ENCODE peak calls at places on chromosomes 12 and 14, in five cellular contexts. I is esophagus squamous epithelium, J is heart right ventricle, U is adrenal gland, C is small intestine. H is an unnamed sample. For H3K4me1, the result is how much of the 10 kb centered on the place peaks cover.

GRCh38 chr12:115267464-115267863 is 583.5 kb upstream of the TBX3 start:
- DNase-seq in I (no peak), J (no peak), U (no peak), C (no peak), H (no peak)

GRCh38 chr12:57111046-57111698 is at the start of gene STAT6:
- DNase-seq in I (peak), J (peak), U (peak), C (peak), H (peak)

GRCh38 chr12:130501821-130502220 is 164.1 kb downstream of the PIWIL1 start:
- DNase-seq in I (no peak), J (no peak), U (no peak), C (no peak), H (no peak)

GRCh38 chr14:61750708-61751474 is 11.3 kb upstream of the SNAPC1 start:
- DNase-seq in I (peak), J (peak), U (peak), C (peak), H (peak)

GRCh38 chr14:54299393-54300363 is 97.1 kb upstream of the CDKN3 start:
- DNase-seq in I (no peak), J (peak), U (no peak), C (peak), H (no peak)

GRCh38 chr14:101823511-101824120 is 62.1 kb downstream of the PPP2R5C start:
- DNase-seq in I (no peak), J (no peak), U (peak), C (peak), H (no peak)

GRCh38 chr12:76236640-76237039 is 111.6 kb downstream of the BBS10 start:
- DNase-seq in I (no peak), J (no peak), U (no peak), C (no peak), H (no peak)

GRCh38 chr14:61876362-61877049 is 114.3 kb downstream of the SNAPC1 start:
- DNase-seq in I (no peak), J (no peak), U (no peak), C (no peak), H (no peak)

GRCh38 chr14:51668870-51669269 is 17.2 kb downstream of the FRMD6 start:
- DNase-seq in I (no peak), J (no peak), U (no peak), C (no peak), H (no peak)

GRCh38 chr14:59293934-59294661 is 105.6 kb downstream of the DAAM1 start:
- DNase-seq in I (no peak), J (peak), U (no peak), C (no peak), H (no peak)

GRCh38 chr14:23551266-23552028 is at the start of gene ZFHX2:
- DNase-seq in I (no peak), J (peak), U (peak), C (peak), H (peak)

GRCh38 chr12:6230321-6231110 is 30.3 kb downstream of the CD9 start:
- DNase-seq in I (peak), J (peak), U (peak), C (peak), H (no peak)

GRCh38 chr14:104965561-104966231 is 12.5 kb downstream of the AHNAK2 start:
- DNase-seq in I (no peak), J (no peak), U (no peak), C (no peak), H (no peak)

GRCh38 chr12:15534870-15535269 is 212.6 kb downstream of the PTPRO start:
- DNase-seq in I (no peak), J (no peak), U (no peak), C (no peak), H (no peak)

GRCh38 chr12:19927661-19928060 is 440.7 kb upstream of the PDE3A start:
- DNase-seq in I (no peak), J (no peak), U (no peak), C (no peak), H (no peak)

GRCh38 chr12:52020539-52021336 is 14.0 kb downstream of the TAMALIN start:
- DNase-seq in I (no peak), J (no peak), U (no peak), C (no peak), H (peak)

GRCh38 chr14:82125963-82126362 is 592.3 kb upstream of the SEL1L start:
- DNase-seq in I (no peak), J (no peak), U (peak), C (no peak), H (no peak)

GRCh38 chr12:107330901-107331431 is 237.6 kb upstream of the CRY1 start:
- DNase-seq in I (no peak), J (no peak), U (no peak), C (no peak), H (no peak)

GRCh38 chr12:107328442-107329133 is 235.2 kb upstream of the CRY1 start:
- DNase-seq in I (no peak), J (no peak), U (no peak), C (no peak), H (no peak)

GRCh38 chr12:107327783-107328182 is 234.4 kb upstream of the CRY1 start:
- DNase-seq in I (no peak), J (no peak), U (no peak), C (no peak), H (no peak)

GRCh38 chr12:107331471-107331870 is 238.1 kb upstream of the CRY1 start:
- DNase-seq in I (no peak), J (no peak), U (no peak), C (no peak), H (no peak)

DNA sequence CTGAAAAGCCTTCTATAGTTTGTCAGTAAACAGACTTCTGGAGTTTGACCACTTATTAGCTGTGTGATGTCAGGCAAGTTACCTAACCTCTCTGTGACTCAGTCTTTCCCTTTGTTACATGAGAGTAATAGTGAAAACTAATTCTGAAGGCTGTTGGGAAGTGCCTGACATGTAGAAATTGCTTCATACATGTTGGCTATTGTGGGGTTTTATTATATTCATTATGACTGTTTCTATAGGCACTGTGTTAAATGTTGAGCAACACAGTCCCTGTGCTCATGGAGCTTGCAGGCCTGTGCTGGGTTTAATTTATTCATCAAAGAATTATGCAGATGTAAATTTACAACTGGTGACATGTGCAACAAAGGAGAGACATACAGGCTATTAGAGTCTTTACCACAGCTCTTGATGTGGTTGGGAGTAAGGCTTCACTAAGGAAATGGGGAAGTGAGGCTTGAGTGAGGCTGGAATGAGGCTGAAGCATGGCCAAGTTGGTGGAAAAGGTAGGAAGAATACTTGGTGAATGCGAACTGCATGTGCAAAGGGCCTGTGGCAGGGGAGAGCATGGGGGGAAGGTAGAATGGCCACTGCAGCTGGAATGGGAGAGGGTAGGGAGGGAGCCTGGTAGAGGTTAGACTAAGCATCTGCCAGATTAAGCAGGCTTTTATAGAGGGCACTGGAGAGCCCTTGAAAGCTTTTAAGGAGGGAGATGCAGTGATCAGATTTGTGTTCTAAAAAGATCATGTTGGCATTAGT is 236.4 kb upstream of the CRY1 start:
- DNase-seq in I (no peak), J (no peak), U (no peak), C (no peak), H (no peak)
- H3K4me1 ChIP-seq in I (under half), J (under half), U (under half), C (under half), H (under half)

DNA sequence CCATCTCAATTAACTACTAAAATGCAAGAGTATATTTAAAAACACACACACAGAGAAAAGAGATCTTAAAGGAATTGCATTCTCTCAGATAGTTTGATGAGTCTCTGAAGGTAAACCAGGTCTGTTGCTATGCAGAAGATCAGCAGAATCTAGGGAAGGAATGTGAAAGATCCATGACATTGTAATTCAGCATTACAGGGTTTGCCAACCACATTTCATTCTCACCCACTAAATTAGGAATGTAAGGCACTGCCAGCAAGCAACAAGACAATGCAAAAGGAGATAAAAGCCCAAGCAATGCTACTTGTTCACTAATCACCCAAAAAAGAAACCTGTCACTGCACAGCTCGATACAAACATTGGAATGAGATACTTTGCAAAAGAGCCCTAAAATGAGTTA is 106.3 kb downstream of the LRIG3 start:
- DNase-seq in I (no peak), J (no peak), U (no peak), C (no peak), H (no peak)
- H3K4me3 ChIP-seq in I (no peak), J (no peak), U (no peak), C (no peak), H (no peak)

GRCh38 chr12:71954040-71954649 is 15.5 kb downstream of the TPH2 start:
- DNase-seq in I (no peak), J (no peak), U (no peak), C (no peak), H (no peak)

GRCh38 chr12:71950819-71951218 is 12.2 kb downstream of the TPH2 start:
- DNase-seq in I (no peak), J (no peak), U (no peak), C (no peak), H (no peak)

GRCh38 chr12:71948390-71948789 is 9.7 kb downstream of the TPH2 start:
- DNase-seq in I (no peak), J (no peak), U (no peak), C (no peak), H (no peak)

GRCh38 chr12:71947645-71948105 is 9.0 kb downstream of the TPH2 start:
- DNase-seq in I (no peak), J (no peak), U (no peak), C (peak), H (no peak)

DNA sequence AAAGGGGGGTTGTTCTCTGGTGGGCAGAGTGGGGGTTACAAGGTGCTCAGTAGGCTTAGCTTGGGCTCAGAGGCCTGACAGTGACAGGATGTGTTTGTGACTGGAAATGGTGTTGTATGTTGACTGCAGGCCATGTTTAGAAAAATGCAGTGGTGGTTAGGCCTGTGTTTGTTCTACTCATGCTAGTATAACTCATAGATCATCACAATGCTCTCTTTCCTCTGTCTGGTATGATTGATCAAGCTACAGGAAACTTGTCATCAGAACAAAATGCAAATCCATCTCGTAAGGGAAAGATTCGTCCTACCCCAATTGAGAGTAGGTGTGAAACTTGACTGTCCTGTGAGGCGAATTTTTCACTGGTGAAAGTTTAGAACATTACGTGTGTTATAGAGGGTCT is 11.8 kb downstream of the TPH2 start:
- DNase-seq in I (no peak), J (no peak), U (no peak), C (no peak), H (no peak)
- H3K4me1 ChIP-seq in I (under half), J (under half), U (under half), C (under half), H (under half)

GRCh38 chr12:48004941-48005749 is 869 bp upstream of the COL2A1 start:
- DNase-seq in I (no peak), J (no peak), U (no peak), C (no peak), H (no peak)
- H3K4me3 ChIP-seq in I (peak), J (no peak), U (no peak), C (no peak), H (no peak)

GRCh38 chr14:74652541-74652940 is 40.5 kb upstream of the LTBP2 start:
- DNase-seq in I (no peak), J (no peak), U (peak), C (no peak), H (no peak)

GRCh38 chr14:74654931-74655330 is 42.9 kb upstream of the LTBP2 start:
- DNase-seq in I (no peak), J (no peak), U (no peak), C (no peak), H (no peak)

GRCh38 chr14:74655597-74656389 is 43.8 kb upstream of the LTBP2 start:
- DNase-seq in I (no peak), J (no peak), U (no peak), C (no peak), H (no peak)

GRCh38 chr14:74650927-74651686 is 39.1 kb upstream of the LTBP2 start:
- DNase-seq in I (no peak), J (no peak), U (no peak), C (no peak), H (no peak)

DNA sequence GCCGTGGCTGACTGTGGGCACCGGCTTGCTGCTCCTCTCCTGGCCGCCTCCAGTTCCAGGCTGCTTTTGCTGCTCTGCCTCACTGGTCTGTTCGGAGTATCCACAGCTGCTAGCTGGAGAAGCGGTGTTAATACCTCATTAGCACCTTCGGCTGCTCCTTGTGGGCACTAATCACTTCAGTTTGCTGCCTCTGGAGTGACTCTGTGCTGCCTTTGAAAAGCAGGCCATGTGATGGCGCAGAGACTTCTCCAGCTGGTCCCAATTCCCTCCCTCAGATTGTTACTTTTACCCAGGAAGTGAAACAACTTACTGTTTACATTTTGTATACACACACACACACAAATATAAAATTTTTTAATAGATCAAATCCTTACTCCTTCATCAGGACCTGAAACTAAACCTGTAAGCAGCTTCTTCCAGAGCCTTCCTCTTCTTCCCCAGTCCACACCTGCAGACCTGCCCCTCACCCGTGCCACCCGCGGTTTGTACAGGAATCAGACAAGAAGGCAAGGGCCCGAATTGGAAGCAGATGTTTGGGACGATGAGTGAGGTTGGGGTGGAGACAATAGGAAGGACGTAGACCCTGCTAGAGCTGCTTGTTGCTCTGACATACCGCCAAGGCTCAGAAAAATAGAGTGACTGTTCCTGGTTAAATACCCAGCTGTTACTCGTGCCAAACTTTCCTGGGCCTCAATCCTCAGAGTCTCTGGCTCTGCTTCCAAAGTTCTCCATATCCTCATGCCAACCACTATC is 41.5 kb upstream of the LTBP2 start:
- DNase-seq in I (no peak), J (no peak), U (no peak), C (no peak), H (no peak)
- H3K4me1 ChIP-seq in I (under half), J (under half), U (under half), C (under half), H (under half)